ENCODE peak calls at places on chromosomes 2 and 18, in four cellular contexts. One of them, this sample, is unnamed.

GRCh38 chr2:225895126-225895525 is 495.6 kb downstream of the NYAP2 start:
- DNase-seq in H9: no peak
- DNase-seq in IMR-90: peak
- DNase-seq in H1: no peak
- DNase-seq in this sample: no peak

GRCh38 chr2:173606619-173607305 is 252.1 kb downstream of the CDCA7 start:
- DNase-seq in H9: no peak
- DNase-seq in IMR-90: no peak
- DNase-seq in H1: no peak
- DNase-seq in this sample: no peak

GRCh38 chr2:167509585-167509984 is 621.3 kb downstream of the XIRP2 start:
- DNase-seq in H9: peak
- DNase-seq in IMR-90: peak
- DNase-seq in H1: peak
- DNase-seq in this sample: peak

GRCh38 chr18:58867281-58867961 is 2.7 kb downstream of the ZNF532 start:
- DNase-seq in H9: peak
- DNase-seq in IMR-90: no peak
- DNase-seq in H1: peak
- DNase-seq in this sample: peak

GRCh38 chr2:236691799-236692167 is 122.2 kb downstream of the ACKR3 start:
- DNase-seq in H9: no peak
- DNase-seq in IMR-90: no peak
- DNase-seq in H1: no peak
- DNase-seq in this sample: peak

GRCh38 chr2:181124499-181124898 is 144.1 kb downstream of the UBE2E3 start:
- DNase-seq in H9: no peak
- DNase-seq in IMR-90: peak
- DNase-seq in H1: no peak
- DNase-seq in this sample: no peak

GRCh38 chr2:113341191-113341590 is 62.5 kb upstream of the PAX8 start:
- DNase-seq in H9: no peak
- DNase-seq in IMR-90: no peak
- DNase-seq in H1: no peak
- DNase-seq in this sample: no peak

GRCh38 chr18:33116376-33116775 is 324.1 kb downstream of the CCDC178 start:
- DNase-seq in H9: no peak
- DNase-seq in IMR-90: no peak
- DNase-seq in H1: no peak
- DNase-seq in this sample: no peak

GRCh38 chr2:217249490-217250451 is 389.9 kb upstream of the TNP1 start:
- DNase-seq in H9: no peak
- DNase-seq in IMR-90: no peak
- DNase-seq in H1: no peak
- DNase-seq in this sample: no peak

GRCh38 chr2:95050385-95051300 is 25.1 kb downstream of the MAL start:
- DNase-seq in H9: no peak
- DNase-seq in IMR-90: no peak
- DNase-seq in H1: no peak
- DNase-seq in this sample: no peak

GRCh38 chr2:46275995-46276394 is 21.2 kb upstream of the EPAS1 start:
- DNase-seq in H9: peak
- DNase-seq in IMR-90: no peak
- DNase-seq in H1: no peak
- DNase-seq in this sample: peak

GRCh38 chr2:205868773-205869333 is 186.6 kb downstream of the NRP2 start:
- DNase-seq in H9: no peak
- DNase-seq in IMR-90: peak
- DNase-seq in H1: no peak
- DNase-seq in this sample: no peak

GRCh38 chr2:185108588-185108987 is 510.3 kb downstream of the ZNF804A start:
- DNase-seq in H9: no peak
- DNase-seq in IMR-90: no peak
- DNase-seq in H1: no peak
- DNase-seq in this sample: peak

GRCh38 chr2:182186132-182186735 is 200.6 kb downstream of the PPP1R1C start:
- DNase-seq in H9: no peak
- DNase-seq in IMR-90: peak
- DNase-seq in H1: no peak
- DNase-seq in this sample: peak

GRCh38 chr18:78769502-78770113 is 210.0 kb upstream of the SALL3 start:
- DNase-seq in H9: no peak
- DNase-seq in IMR-90: no peak
- DNase-seq in H1: no peak
- DNase-seq in this sample: no peak

GRCh38 chr18:55243852-55244251 is 284.6 kb upstream of the CCDC68 start:
- DNase-seq in H9: no peak
- DNase-seq in IMR-90: peak
- DNase-seq in H1: no peak
- DNase-seq in this sample: no peak

GRCh38 chr2:7655629-7656028 is 738.4 kb downstream of the RNF144A start:
- DNase-seq in H9: no peak
- DNase-seq in IMR-90: no peak
- DNase-seq in H1: no peak
- DNase-seq in this sample: no peak

GRCh38 chr18:2173464-2173863 is 397.8 kb downstream of the METTL4 start:
- DNase-seq in H9: no peak
- DNase-seq in IMR-90: peak
- DNase-seq in H1: no peak
- DNase-seq in this sample: no peak

GRCh38 chr2:222982010-222982908 is 69.7 kb upstream of the KCNE4 start:
- DNase-seq in H9: peak
- DNase-seq in IMR-90: peak
- DNase-seq in H1: no peak
- DNase-seq in this sample: peak

GRCh38 chr2:120968307-120969015 is 232.8 kb downstream of the GLI2 start:
- DNase-seq in H9: no peak
- DNase-seq in IMR-90: no peak
- DNase-seq in H1: no peak
- DNase-seq in this sample: no peak

GRCh38 chr2:239690651-239691631 is 290.1 kb upstream of the HDAC4 start:
- DNase-seq in H9: no peak
- DNase-seq in IMR-90: no peak
- DNase-seq in H1: no peak
- DNase-seq in this sample: no peak

GRCh38 chr2:113861740-113862139 is 28.1 kb upstream of the ACTR3 start:
- DNase-seq in H9: no peak
- DNase-seq in IMR-90: no peak
- DNase-seq in H1: no peak
- DNase-seq in this sample: no peak

GRCh38 chr2:197013098-197013497 is 86.6 kb upstream of the PGAP1 start:
- DNase-seq in H9: no peak
- DNase-seq in IMR-90: no peak
- DNase-seq in H1: no peak
- DNase-seq in this sample: no peak

GRCh38 chr2:205474746-205475145 is 207.6 kb upstream of the NRP2 start:
- DNase-seq in H9: no peak
- DNase-seq in IMR-90: peak
- DNase-seq in H1: no peak
- DNase-seq in this sample: no peak

GRCh38 chr2:149401007-149401406 is 70.6 kb downstream of the LYPD6 start:
- DNase-seq in H9: no peak
- DNase-seq in IMR-90: peak
- DNase-seq in H1: no peak
- DNase-seq in this sample: peak

GRCh38 chr2:10646153-10646552 is 43.6 kb downstream of the NOL10 start:
- DNase-seq in H9: no peak
- DNase-seq in IMR-90: peak
- DNase-seq in H1: no peak
- DNase-seq in this sample: no peak

GRCh38 chr18:59357928-59358327 is 1.1 kb downstream of the LMAN1 start:
- DNase-seq in H9: no peak
- DNase-seq in IMR-90: peak
- DNase-seq in H1: no peak
- DNase-seq in this sample: no peak

GRCh38 chr2:64404002-64404731 is 49.8 kb upstream of the LGALSL start:
- DNase-seq in H9: peak
- DNase-seq in IMR-90: peak
- DNase-seq in H1: peak
- DNase-seq in this sample: peak

GRCh38 chr2:60644942-60645341 is 91.5 kb upstream of the BCL11A start:
- DNase-seq in H9: no peak
- DNase-seq in IMR-90: no peak
- DNase-seq in H1: no peak
- DNase-seq in this sample: no peak

GRCh38 chr2:96884299-96885156 is 14.6 kb upstream of the SEMA4C start:
- DNase-seq in H9: no peak
- DNase-seq in IMR-90: no peak
- DNase-seq in H1: no peak
- DNase-seq in this sample: no peak
- H3K56ac ChIP-seq in H9: no peak
- H3K56ac ChIP-seq in IMR-90: no peak
- H3K56ac ChIP-seq in H1: no peak
- H3K56ac ChIP-seq in this sample: no peak

GRCh38 chr2:51597086-51597485 is 565.2 kb upstream of the NRXN1 start:
- DNase-seq in H9: no peak
- DNase-seq in IMR-90: no peak
- DNase-seq in H1: no peak
- DNase-seq in this sample: peak
- H3K9ac ChIP-seq in H9: no peak
- H3K9ac ChIP-seq in IMR-90: no peak
- H3K9ac ChIP-seq in H1: no peak
- H3K9ac ChIP-seq in this sample: no peak

DNA sequence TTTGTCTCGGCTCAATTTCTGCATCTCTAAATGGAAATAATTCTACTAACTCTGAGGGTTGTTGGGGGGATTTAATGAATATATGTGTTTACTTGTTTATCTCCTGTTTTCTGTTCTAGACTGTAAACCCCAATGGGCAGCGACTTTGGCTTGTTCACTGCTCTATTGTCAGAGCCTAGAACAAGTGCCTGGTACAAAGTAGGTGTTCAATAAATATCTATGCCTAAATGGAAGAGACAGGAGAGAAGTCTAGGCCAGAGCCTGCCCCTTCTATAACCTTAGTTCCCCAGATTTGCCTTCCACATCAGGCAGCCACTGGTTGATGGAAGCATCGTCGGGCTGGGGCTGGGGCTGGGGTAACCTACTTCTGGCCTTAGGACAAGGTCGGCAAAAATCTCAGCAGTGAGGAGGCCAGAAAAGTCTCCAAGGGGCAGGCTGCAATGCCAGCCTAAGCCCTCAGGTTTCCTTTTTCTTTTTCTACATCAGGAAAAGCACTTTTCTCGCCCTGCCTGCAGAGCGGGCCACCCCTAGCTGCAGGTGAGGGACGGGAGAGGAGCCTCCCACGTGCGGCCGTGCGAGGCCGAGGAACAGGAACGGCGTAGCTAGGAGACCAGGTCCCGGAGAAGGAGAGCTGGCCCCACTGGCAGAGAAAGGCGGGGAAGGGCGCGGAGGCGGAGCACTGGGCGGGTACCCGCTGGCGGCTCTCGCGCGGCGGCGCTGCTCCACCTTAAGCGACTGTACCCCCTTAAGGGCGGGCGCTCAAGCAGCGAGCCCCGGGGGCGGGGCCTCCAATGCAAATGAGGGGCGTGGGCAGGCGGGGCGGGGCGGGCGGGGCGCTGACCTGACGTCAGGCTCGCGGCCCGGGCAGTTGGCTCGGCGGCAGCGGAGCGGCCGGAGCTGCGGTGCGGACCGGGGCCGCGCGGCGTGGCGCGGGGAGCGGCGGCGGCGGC is at the start of gene CNNM4:
- DNase-seq in H9: peak
- DNase-seq in IMR-90: peak
- DNase-seq in H1: peak
- DNase-seq in this sample: peak
- H3K4ac ChIP-seq in H9: no peak
- H3K4ac ChIP-seq in IMR-90: peak
- H3K4ac ChIP-seq in H1: peak
- H3K4ac ChIP-seq in this sample: no peak

GRCh38 chr2:96637385-96638143 is 548 bp downstream of the KANSL3 start:
- DNase-seq in H9: peak
- DNase-seq in IMR-90: peak
- DNase-seq in H1: peak
- DNase-seq in this sample: peak

GRCh38 chr2:96642564-96643350 is at the start of gene FER1L5:
- DNase-seq in H9: peak
- DNase-seq in IMR-90: peak
- DNase-seq in H1: peak
- DNase-seq in this sample: peak

GRCh38 chr2:96636772-96637171 is 1.3 kb downstream of the KANSL3 start:
- DNase-seq in H9: no peak
- DNase-seq in IMR-90: no peak
- DNase-seq in H1: no peak
- DNase-seq in this sample: no peak

GRCh38 chr2:96633641-96634040 is 4.5 kb downstream of the KANSL3 start:
- DNase-seq in H9: no peak
- DNase-seq in IMR-90: no peak
- DNase-seq in H1: no peak
- DNase-seq in this sample: no peak

GRCh38 chr2:96638144-96639121 is at the start of gene KANSL3:
- DNase-seq in H9: peak
- DNase-seq in IMR-90: peak
- DNase-seq in H1: peak
- DNase-seq in this sample: peak
- H3K56ac ChIP-seq in H9: no peak
- H3K56ac ChIP-seq in IMR-90: peak
- H3K56ac ChIP-seq in H1: peak
- H3K56ac ChIP-seq in this sample: peak

GRCh38 chr18:4292696-4293095 is 162.4 kb downstream of the DLGAP1 start:
- DNase-seq in H9: no peak
- DNase-seq in IMR-90: no peak
- DNase-seq in H1: no peak
- DNase-seq in this sample: no peak
- H3K9ac ChIP-seq in H9: no peak
- H3K9ac ChIP-seq in IMR-90: no peak
- H3K9ac ChIP-seq in H1: no peak
- H3K9ac ChIP-seq in this sample: no peak

This sample was measured in mesendoderm.